ENCODE peak calls at places on chromosomes 1 and 21, in seven cellular contexts. M, X, W, P, O, Q and I are unnamed samples.

GRCh38 chr1:78009276-78009675 is 4.5 kb downstream of the DNAJB4 start:
- DNase-seq in M (no peak), X (no peak), W (no peak), P (no peak), O (no peak), Q (no peak), I (no peak)

GRCh38 chr1:165364432-165365133 is 8.1 kb upstream of the LMX1A start:
- DNase-seq in M (no peak), X (no peak), W (no peak), P (no peak), O (no peak), Q (peak; percentile 68), I (no peak)

GRCh38 chr1:109483658-109484518 is at the start of gene ATXN7L2:
- DNase-seq in M (peak; percentile 95), X (peak; percentile 92), W (peak; percentile 97), P (peak; percentile 91), O (peak; percentile 95), Q (peak; percentile 95), I (peak; percentile 87)

GRCh38 chr1:50047916-50048694 is 24.4 kb upstream of the AGBL4 start:
- DNase-seq in M (no peak), X (no peak), W (peak; percentile 1), P (peak; percentile 65), O (peak; percentile 60), Q (no peak), I (peak; percentile 25)

GRCh38 chr1:116503535-116504307 is 67.1 kb downstream of the CD58 start:
- DNase-seq in M (no peak), X (no peak), W (no peak), P (no peak), O (no peak), Q (no peak), I (no peak)

GRCh38 chr21:34313116-34313515 is 50.7 kb upstream of the KCNE2 start:
- DNase-seq in M (no peak), X (peak; percentile 24), W (no peak), P (no peak), O (no peak), Q (no peak), I (no peak)

GRCh38 chr1:209432443-209432825 is 151.1 kb upstream of the CAMK1G start:
- DNase-seq in M (no peak), X (no peak), W (no peak), P (no peak), O (no peak), Q (no peak), I (no peak)

GRCh38 chr1:205681364-205681763 is 1.1 kb upstream of the SLC45A3 start:
- DNase-seq in M (no peak), X (no peak), W (no peak), P (no peak), O (no peak), Q (no peak), I (no peak)

GRCh38 chr1:61081637-61082335 is 575 bp upstream of the NFIA start:
- DNase-seq in M (peak; percentile 84), X (peak; percentile 75), W (peak; percentile 74), P (no peak), O (peak; percentile 77), Q (peak; percentile 67), I (no peak)

GRCh38 chr1:235238558-235238957 is 77.5 kb upstream of the RBM34 start:
- DNase-seq in M (no peak), X (no peak), W (no peak), P (no peak), O (no peak), Q (no peak), I (no peak)

GRCh38 chr1:109040627-109041613 is 982 bp downstream of the WDR47 start:
- DNase-seq in M (peak; percentile 23), X (peak; percentile 16), W (peak; percentile 72), P (peak; percentile 26), O (no peak), Q (no peak), I (peak; percentile 11)

GRCh38 chr1:115727706-115728249 is 40.7 kb downstream of the CASQ2 start:
- DNase-seq in M (peak; percentile 99), X (peak; percentile 94), W (peak; percentile 25), P (no peak), O (peak; percentile 83), Q (peak; percentile 74), I (no peak)

GRCh38 chr1:218804014-218804785 is 369.5 kb upstream of the LYPLAL1 start:
- DNase-seq in M (no peak), X (no peak), W (no peak), P (no peak), O (no peak), Q (no peak), I (no peak)

GRCh38 chr21:34021726-34022125 is 51.7 kb upstream of the MRPS6 start:
- DNase-seq in M (no peak), X (no peak), W (no peak), P (no peak), O (no peak), Q (no peak), I (no peak)

GRCh38 chr1:184297244-184297750 is 89.5 kb upstream of the C1orf21 start:
- DNase-seq in M (no peak), X (no peak), W (no peak), P (no peak), O (no peak), Q (no peak), I (no peak)

GRCh38 chr1:166136699-166137401 is 30.0 kb downstream of the FAM78B start:
- DNase-seq in M (no peak), X (no peak), W (no peak), P (no peak), O (no peak), Q (no peak), I (no peak)

DNA sequence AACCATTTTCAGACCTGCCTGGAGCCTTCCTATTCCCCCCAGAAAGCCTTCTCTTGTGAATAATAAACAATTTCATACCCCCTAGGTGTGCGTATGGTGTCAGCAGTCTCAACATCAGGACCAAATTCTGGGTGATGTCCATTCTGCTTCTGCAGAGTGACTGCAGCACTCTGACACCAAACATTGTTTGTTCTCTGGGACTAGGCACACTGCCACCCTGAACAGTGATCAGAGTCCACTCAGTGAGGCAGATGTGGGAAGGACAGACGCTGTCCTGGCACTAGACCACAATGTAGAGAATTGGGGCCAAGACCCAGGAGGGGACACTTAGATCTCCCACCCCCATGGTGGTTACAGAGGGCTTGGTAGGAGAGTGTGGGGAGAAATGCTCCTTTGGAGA is 175.1 kb downstream of the BACH1 start:
- DNase-seq in M (no peak), X (no peak), W (no peak), P (no peak), O (no peak), Q (no peak), I (no peak)
- TF ChIP-seq CTCF in M (no peak), X (no peak), W (no peak), P (no peak), O (no peak), Q (no peak), I (no peak)

GRCh38 chr1:68174173-68175113 is 57.9 kb downstream of the WLS start:
- DNase-seq in M (peak; percentile 97), X (peak; percentile 96), W (peak; percentile 79), P (peak; percentile 55), O (peak; percentile 60), Q (peak; percentile 86), I (no peak)
- TF ChIP-seq CTCF in M (no peak), X (no peak), W (no peak), P (no peak), O (no peak), Q (no peak), I (no peak)

DNA sequence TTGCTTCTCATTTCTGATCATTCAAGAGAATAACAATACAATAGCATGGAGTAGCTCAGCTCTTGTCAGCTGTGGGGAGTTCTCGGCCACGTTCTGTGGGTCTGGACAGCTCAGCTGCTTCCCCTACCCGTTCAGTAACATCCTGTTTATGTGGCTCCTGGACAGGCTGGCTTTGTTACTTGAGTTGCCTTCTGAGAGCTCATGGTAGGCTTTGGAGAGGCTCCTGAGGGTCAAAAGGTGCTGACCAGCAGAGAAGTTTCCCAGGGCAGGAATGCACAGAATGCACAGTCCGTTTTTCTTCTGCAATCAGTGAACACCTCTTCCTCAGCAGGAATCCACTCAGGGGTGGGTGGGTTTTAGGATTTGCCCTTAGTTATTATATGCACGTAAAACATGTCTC is 36.0 kb downstream of the KAZN start:
- DNase-seq in M (peak; percentile 4), X (no peak), W (peak; percentile 19), P (no peak), O (no peak), Q (no peak), I (no peak)
- TF ChIP-seq CTCF in M (no peak), X (no peak), W (no peak), P (no peak), O (no peak), Q (no peak), I (no peak)

DNA sequence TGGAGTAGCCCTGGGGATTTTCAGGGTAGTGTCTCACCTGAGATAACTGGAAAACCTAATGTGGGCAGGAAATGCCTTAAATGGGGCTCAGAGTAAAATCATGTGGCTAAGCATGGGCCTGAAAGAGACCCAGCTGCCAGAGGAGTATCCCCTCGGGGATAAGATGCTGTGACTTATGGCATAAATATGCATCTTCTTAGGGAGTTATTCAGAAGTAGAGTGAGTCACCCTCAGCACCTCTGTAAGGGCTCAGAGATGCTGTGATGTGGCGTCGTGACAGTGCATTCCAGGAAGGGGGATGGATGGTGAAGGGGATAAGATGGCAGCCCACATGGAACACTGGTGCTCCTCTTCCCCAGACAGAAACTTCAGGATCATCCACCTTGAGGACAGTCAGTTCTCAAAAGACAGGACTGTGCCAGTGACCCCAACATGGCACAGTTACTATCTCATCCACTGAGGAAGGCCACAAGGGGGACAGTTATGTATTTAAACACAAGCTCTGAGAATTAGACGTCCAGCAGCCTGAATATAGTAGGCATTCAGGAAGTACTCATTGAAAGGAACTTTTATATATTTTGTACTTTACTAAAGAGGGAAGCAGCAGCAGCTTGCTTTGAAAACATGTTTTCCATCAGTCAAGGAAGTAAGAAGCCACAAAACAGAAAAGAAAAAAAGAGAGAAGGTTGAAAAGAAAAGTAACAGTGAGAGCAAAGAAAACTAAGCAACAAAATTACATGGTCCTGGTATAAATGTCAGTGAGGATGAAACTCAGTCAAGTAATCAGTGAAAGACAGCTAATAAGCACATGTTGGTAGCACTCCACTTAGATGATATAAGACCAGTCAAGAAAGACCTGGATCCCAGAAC is 8.3 kb downstream of the IL24 start:
- DNase-seq in M (peak; percentile 86), X (peak; percentile 93), W (no peak), P (no peak), O (no peak), Q (peak; percentile 27), I (no peak)
- TF ChIP-seq CTCF in M (peak; percentile 12), X (no peak), W (no peak), P (no peak), O (no peak), Q (no peak), I (no peak)

GRCh38 chr1:26882696-26883095 is 7.4 kb downstream of the GPN2 start:
- DNase-seq in M (no peak), X (no peak), W (no peak), P (no peak), O (no peak), Q (no peak), I (no peak)

GRCh38 chr1:26889580-26890466 is at the start of gene GPN2:
- DNase-seq in M (peak; percentile 79), X (peak; percentile 77), W (peak; percentile 83), P (peak; percentile 75), O (peak; percentile 89), Q (peak; percentile 84), I (peak; percentile 47)

GRCh38 chr1:26890467-26890796 is 349 bp upstream of the GPN2 start:
- DNase-seq in M (no peak), X (no peak), W (no peak), P (no peak), O (peak; percentile 68), Q (no peak), I (no peak)

GRCh38 chr1:26887125-26887524 is 3.0 kb downstream of the GPN2 start:
- DNase-seq in M (peak; percentile 73), X (peak; percentile 63), W (peak; percentile 51), P (no peak), O (no peak), Q (no peak), I (no peak)
- TF ChIP-seq CTCF in M (peak; percentile 66), X (peak; percentile 64), W (peak; percentile 53), P (peak; percentile 42), O (peak; percentile 39), Q (no peak), I (peak; percentile 61)